ENCODE peak calls at places on chromosomes 3 and 15, in seven cellular contexts. N is posterior vena cava; M is activated gamma-delta T cell treated with anti-CD3 and anti-CD28 coated beads, Interleukin-2, amount 50 U/mL, for 16 hours; J is globus pallidus; E is NCI-H2081; S is stimulated activated CD8-positive, alpha-beta memory T cell treated with anti-CD3 and anti-CD28 coated beads, Interleukin-15, amount 100 ng/mL, for 4 hours; T is LoVo. H is an unnamed sample.

GRCh38 chr3:55461896-55462295 is 25.2 kb downstream of the WNT5A start:
- DNase-seq in J (no peak), E (no peak), N (no peak), S (no peak), T (no peak), M (no peak), H (peak; percentile 82)

GRCh38 chr3:187954486-187955075 is 199.4 kb upstream of the LPP start:
- DNase-seq in S (no peak), M (no peak), J (no peak), N (no peak), T (no peak), E (no peak), H (peak; percentile 85)

GRCh38 chr15:99450896-99451358 is 114.9 kb upstream of the MEF2A start:
- DNase-seq in N (peak; percentile 91), E (no peak), M (peak; percentile 25), T (peak; percentile 30), S (peak; percentile 43), J (peak; percentile 44), H (peak; percentile 78)

GRCh38 chr3:14467723-14468620 is 65.6 kb downstream of the SLC6A6 start:
- DNase-seq in S (no peak), T (peak; percentile 23), N (no peak), M (peak; percentile 19), E (no peak), J (no peak), H (no peak)

GRCh38 chr3:129162729-129163579 is 2.1 kb upstream of the ISY1 start:
- DNase-seq in E (peak; percentile 12), J (no peak), S (no peak), M (no peak), T (peak; percentile 7), N (no peak), H (no peak)

GRCh38 chr3:42892169-42892568 is 13.8 kb upstream of the ZNF662 start:
- DNase-seq in M (no peak), S (no peak), J (no peak), E (no peak), T (no peak), N (no peak), H (peak; percentile 16)

GRCh38 chr3:72297481-72297880 is 512.5 kb upstream of the PROK2 start:
- DNase-seq in E (no peak), M (no peak), N (no peak), S (no peak), T (no peak), J (no peak), H (no peak)

GRCh38 chr3:64824281-64824980 is 136.6 kb upstream of the ADAMTS9 start:
- DNase-seq in J (no peak), T (no peak), N (no peak), M (no peak), S (no peak), E (no peak), H (peak; percentile 48)

GRCh38 chr15:85794598-85795319 is at the start of gene KLHL25:
- DNase-seq in T (peak; percentile 97), M (peak; percentile 87), N (peak; percentile 98), S (peak; percentile 85), J (peak; percentile 96), E (peak; percentile 91), H (peak; percentile 86)

GRCh38 chr3:132325103-132325606 is 7.9 kb downstream of the ACP3 start:
- DNase-seq in N (no peak), J (no peak), E (no peak), S (no peak), M (no peak), T (no peak), H (no peak)

GRCh38 chr3:157156844-157157635 is 2.9 kb downstream of the CCNL1 start:
- DNase-seq in M (no peak), N (no peak), J (no peak), E (peak; percentile 13), T (no peak), S (no peak), H (no peak)

GRCh38 chr3:190810957-190811356 is 51.5 kb downstream of the GMNC start:
- DNase-seq in T (no peak), M (no peak), N (no peak), S (no peak), J (no peak), E (no peak), H (no peak)

GRCh38 chr3:119173325-119173724 is at the start of gene UPK1B:
- DNase-seq in E (no peak), S (no peak), T (no peak), M (no peak), J (no peak), N (no peak), H (no peak)

GRCh38 chr3:121152573-121152972 is 244.6 kb downstream of the STXBP5L start:
- DNase-seq in J (no peak), T (no peak), E (no peak), N (no peak), S (no peak), M (no peak), H (peak; percentile 3)

GRCh38 chr3:129211772-129212171 is 28.1 kb upstream of the CNBP start:
- DNase-seq in J (no peak), T (peak; percentile 99), N (peak; percentile 92), E (no peak), S (no peak), M (no peak), H (peak; percentile 84)

GRCh38 chr3:45417949-45418847 is 29.8 kb downstream of the LARS2 start:
- DNase-seq in E (peak; percentile 55), S (no peak), M (no peak), T (no peak), N (no peak), J (no peak), H (no peak)

GRCh38 chr3:181417748-181418147 is 294.0 kb upstream of the SOX2 start:
- DNase-seq in M (no peak), E (no peak), T (no peak), N (no peak), J (peak; percentile 73), S (no peak), H (peak; percentile 65)

GRCh38 chr3:180680097-180680430 is 775 bp upstream of the CCDC39 start:
- DNase-seq in T (no peak), N (no peak), J (peak; percentile 27), M (no peak), S (no peak), E (peak; percentile 87), H (no peak)

GRCh38 chr15:99486371-99487336 is 79.1 kb upstream of the MEF2A start:
- DNase-seq in J (no peak), S (no peak), E (no peak), T (peak; percentile 70), N (peak; percentile 93), M (no peak), H (peak; percentile 49)

GRCh38 chr3:180295811-180296210 is 259.1 kb upstream of the PEX5L start:
- DNase-seq in M (no peak), S (no peak), T (no peak), N (no peak), E (no peak), J (no peak), H (no peak)

GRCh38 chr15:58475573-58476524 is 44.1 kb downstream of the LIPC start:
- DNase-seq in J (peak; percentile 23), N (no peak), E (peak; percentile 14), S (no peak), T (peak; percentile 20), M (no peak), H (peak; percentile 82)